ENCODE peak calls at places on chromosomes 13 and 19, in four cellular contexts. One of them, this sample, is unnamed. For H3K4me1, the result is how much of the 10 kb centered on the place peaks cover.

GRCh38 chr13:31998131-31998530 is 33.4 kb upstream of the FRY start:
- DNase-seq in aorta: no peak
- DNase-seq in PC-9: peak
- DNase-seq in CD8-positive, alpha-beta memory T cell: no peak
- DNase-seq in this sample: no peak

GRCh38 chr13:48068036-48068435 is 26.9 kb downstream of the MED4 start:
- DNase-seq in CD8-positive, alpha-beta memory T cell: no peak
- DNase-seq in PC-9: no peak
- DNase-seq in aorta: no peak
- DNase-seq in this sample: no peak

GRCh38 chr19:43784981-43785808 is 4.4 kb upstream of the KCNN4 start:
- DNase-seq in aorta: peak
- DNase-seq in CD8-positive, alpha-beta memory T cell: peak
- DNase-seq in PC-9: peak
- DNase-seq in this sample: no peak

GRCh38 chr13:49256841-49257240 is 9.1 kb downstream of the CDADC1 start:
- DNase-seq in aorta: no peak
- DNase-seq in CD8-positive, alpha-beta memory T cell: no peak
- DNase-seq in PC-9: no peak
- DNase-seq in this sample: no peak

GRCh38 chr13:44436589-44437337 is 63.1 kb downstream of the SERP2 start:
- DNase-seq in PC-9: peak
- DNase-seq in CD8-positive, alpha-beta memory T cell: peak
- DNase-seq in aorta: peak
- DNase-seq in this sample: peak

GRCh38 chr19:18290250-18291018 is 9.0 kb upstream of the JUND start:
- DNase-seq in aorta: peak
- DNase-seq in CD8-positive, alpha-beta memory T cell: peak
- DNase-seq in PC-9: no peak
- DNase-seq in this sample: no peak

GRCh38 chr13:27619093-27619705 is 1.1 kb downstream of the LNX2 start:
- DNase-seq in CD8-positive, alpha-beta memory T cell: no peak
- DNase-seq in aorta: no peak
- DNase-seq in PC-9: no peak
- DNase-seq in this sample: no peak

GRCh38 chr19:45976180-45976579 is 2.5 kb upstream of the NOVA2 start:
- DNase-seq in aorta: no peak
- DNase-seq in PC-9: no peak
- DNase-seq in CD8-positive, alpha-beta memory T cell: no peak
- DNase-seq in this sample: no peak

GRCh38 chr13:107252021-107252420 is 684.1 kb upstream of the ARGLU1 start:
- DNase-seq in CD8-positive, alpha-beta memory T cell: no peak
- DNase-seq in PC-9: no peak
- DNase-seq in aorta: no peak
- DNase-seq in this sample: no peak

GRCh38 chr13:97659602-97660001 is 225.6 kb downstream of the RAP2A start:
- DNase-seq in PC-9: no peak
- DNase-seq in CD8-positive, alpha-beta memory T cell: no peak
- DNase-seq in aorta: no peak
- DNase-seq in this sample: no peak

GRCh38 chr19:1360818-1361461 is 22.8 kb upstream of the NDUFS7 start:
- DNase-seq in PC-9: no peak
- DNase-seq in aorta: peak
- DNase-seq in CD8-positive, alpha-beta memory T cell: no peak
- DNase-seq in this sample: no peak

GRCh38 chr19:11263726-11264125 is 1.4 kb upstream of the DOCK6 start:
- DNase-seq in PC-9: no peak
- DNase-seq in aorta: no peak
- DNase-seq in CD8-positive, alpha-beta memory T cell: no peak
- DNase-seq in this sample: no peak

GRCh38 chr13:69565334-69565733 is 542.3 kb upstream of the ATXN8OS start:
- DNase-seq in CD8-positive, alpha-beta memory T cell: no peak
- DNase-seq in aorta: no peak
- DNase-seq in PC-9: peak
- DNase-seq in this sample: no peak

GRCh38 chr13:40345149-40345514 is 321.3 kb downstream of the FOXO1 start:
- DNase-seq in PC-9: no peak
- DNase-seq in aorta: no peak
- DNase-seq in CD8-positive, alpha-beta memory T cell: no peak
- DNase-seq in this sample: no peak

GRCh38 chr13:101416181-101417042 is at the start of gene NALCN:
- DNase-seq in PC-9: peak
- DNase-seq in aorta: peak
- DNase-seq in CD8-positive, alpha-beta memory T cell: no peak
- DNase-seq in this sample: no peak

GRCh38 chr13:52599853-52600603 is 42.2 kb upstream of the HNRNPA1L2 start:
- DNase-seq in CD8-positive, alpha-beta memory T cell: no peak
- DNase-seq in PC-9: no peak
- DNase-seq in aorta: peak
- DNase-seq in this sample: no peak

GRCh38 chr13:30255696-30256095 is 51.7 kb downstream of the KATNAL1 start:
- DNase-seq in aorta: no peak
- DNase-seq in CD8-positive, alpha-beta memory T cell: no peak
- DNase-seq in PC-9: no peak
- DNase-seq in this sample: no peak

GRCh38 chr19:38210458-38210987 is 13.5 kb downstream of the DPF1 start:
- DNase-seq in CD8-positive, alpha-beta memory T cell: no peak
- DNase-seq in aorta: peak
- DNase-seq in PC-9: no peak
- DNase-seq in this sample: no peak

GRCh38 chr13:93857126-93857525 is 622.4 kb downstream of the DCT start:
- DNase-seq in aorta: no peak
- DNase-seq in PC-9: no peak
- DNase-seq in CD8-positive, alpha-beta memory T cell: no peak
- DNase-seq in this sample: no peak

GRCh38 chr13:112764028-112764427 is 74.2 kb downstream of the ATP11A start:
- DNase-seq in PC-9: no peak
- DNase-seq in CD8-positive, alpha-beta memory T cell: no peak
- DNase-seq in aorta: no peak
- DNase-seq in this sample: no peak

GRCh38 chr19:41328157-41328817 is 18.3 kb downstream of the CCDC97 start:
- DNase-seq in PC-9: no peak
- DNase-seq in CD8-positive, alpha-beta memory T cell: no peak
- DNase-seq in aorta: no peak
- DNase-seq in this sample: no peak

GRCh38 chr19:41325640-41325946 is 15.6 kb downstream of the CCDC97 start:
- DNase-seq in aorta: no peak
- DNase-seq in PC-9: no peak
- DNase-seq in CD8-positive, alpha-beta memory T cell: no peak
- DNase-seq in this sample: no peak

GRCh38 chr19:41327499-41328156 is 17.7 kb downstream of the CCDC97 start:
- DNase-seq in PC-9: peak
- DNase-seq in aorta: peak
- DNase-seq in CD8-positive, alpha-beta memory T cell: peak
- DNase-seq in this sample: peak

GRCh38 chr19:41325947-41326706 is 16.2 kb downstream of the CCDC97 start:
- DNase-seq in CD8-positive, alpha-beta memory T cell: no peak
- DNase-seq in PC-9: no peak
- DNase-seq in aorta: no peak
- DNase-seq in this sample: no peak

GRCh38 chr19:41327076-41327475 is 17.1 kb downstream of the CCDC97 start:
- DNase-seq in CD8-positive, alpha-beta memory T cell: peak
- DNase-seq in PC-9: no peak
- DNase-seq in aorta: no peak
- DNase-seq in this sample: no peak
- H3K4me1 ChIP-seq in CD8-positive, alpha-beta memory T cell: half or more
- H3K4me1 ChIP-seq in PC-9: under half
- H3K4me1 ChIP-seq in aorta: under half
- H3K4me1 ChIP-seq in this sample: half or more

DNA sequence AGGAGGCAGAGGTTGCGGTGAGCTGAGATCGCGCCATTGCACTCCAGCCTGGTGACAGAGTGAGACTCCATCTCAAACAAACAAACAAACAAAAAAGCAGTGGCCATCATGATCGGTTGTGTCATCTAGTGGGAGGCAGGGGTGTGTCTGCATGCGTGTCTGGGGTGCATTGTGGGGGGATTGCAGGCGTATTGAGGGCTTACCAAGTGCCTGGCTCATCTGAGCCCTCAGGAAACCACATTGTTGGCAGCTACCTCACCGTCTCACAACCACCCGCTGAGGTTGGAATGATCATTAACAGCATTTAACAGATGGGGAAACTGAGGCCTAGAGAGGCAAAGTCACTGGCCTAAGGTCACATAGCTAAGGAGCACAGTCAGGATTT is 30.5 kb downstream of the NFIC start:
- DNase-seq in PC-9: no peak
- DNase-seq in aorta: no peak
- DNase-seq in CD8-positive, alpha-beta memory T cell: no peak
- DNase-seq in this sample: no peak
- H3K4me1 ChIP-seq in PC-9: under half
- H3K4me1 ChIP-seq in aorta: under half
- H3K4me1 ChIP-seq in CD8-positive, alpha-beta memory T cell: under half
- H3K4me1 ChIP-seq in this sample: half or more

GRCh38 chr19:35872180-35872579 is 3.8 kb downstream of the APLP1 start:
- DNase-seq in PC-9: no peak
- DNase-seq in CD8-positive, alpha-beta memory T cell: no peak
- DNase-seq in aorta: no peak
- DNase-seq in this sample: no peak
- H3K4me1 ChIP-seq in PC-9: under half
- H3K4me1 ChIP-seq in CD8-positive, alpha-beta memory T cell: under half
- H3K4me1 ChIP-seq in aorta: under half
- H3K4me1 ChIP-seq in this sample: under half

DNA sequence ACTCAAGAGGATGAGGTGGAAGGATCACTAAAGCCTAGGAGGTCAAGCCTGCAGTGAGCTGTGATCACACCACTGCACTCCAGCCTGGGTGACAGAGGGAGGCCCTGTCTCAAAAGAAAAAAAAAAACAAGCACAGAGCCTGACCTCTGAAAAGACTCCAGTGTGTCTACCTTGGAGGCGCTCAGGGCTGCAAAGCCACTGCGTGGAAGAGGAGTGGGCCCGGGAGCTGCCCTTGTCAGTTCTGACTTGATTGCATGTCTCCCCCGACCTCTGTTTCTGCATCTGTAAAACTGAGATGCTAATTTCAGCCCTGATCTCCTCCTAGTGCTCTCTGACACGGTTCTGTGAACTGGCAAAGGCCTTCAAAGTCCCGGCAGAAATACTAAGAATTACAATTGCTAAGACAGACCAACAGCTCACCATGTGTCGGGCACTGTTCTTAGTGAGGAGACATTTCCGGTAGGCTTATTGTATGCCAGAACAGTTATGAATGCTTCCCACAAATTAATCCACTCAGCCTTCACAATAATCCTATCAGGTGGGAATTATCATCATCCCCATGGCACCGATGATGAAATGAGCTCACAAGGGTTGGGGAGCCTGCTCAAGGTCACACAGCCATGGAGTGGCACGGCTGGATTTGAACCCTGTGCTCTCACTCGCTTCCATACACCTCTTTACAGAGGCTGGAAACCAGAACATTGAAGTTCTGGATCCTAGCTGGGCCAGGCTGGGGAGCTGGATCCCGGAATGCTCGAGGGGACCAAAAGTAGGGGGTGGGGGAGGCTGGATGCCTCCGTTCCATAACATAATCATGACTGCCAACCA is 3.5 kb downstream of the AKT2 start:
- DNase-seq in CD8-positive, alpha-beta memory T cell: no peak
- DNase-seq in aorta: no peak
- DNase-seq in PC-9: no peak
- DNase-seq in this sample: no peak
- H3K4me1 ChIP-seq in CD8-positive, alpha-beta memory T cell: half or more
- H3K4me1 ChIP-seq in aorta: under half
- H3K4me1 ChIP-seq in PC-9: under half
- H3K4me1 ChIP-seq in this sample: half or more

DNA sequence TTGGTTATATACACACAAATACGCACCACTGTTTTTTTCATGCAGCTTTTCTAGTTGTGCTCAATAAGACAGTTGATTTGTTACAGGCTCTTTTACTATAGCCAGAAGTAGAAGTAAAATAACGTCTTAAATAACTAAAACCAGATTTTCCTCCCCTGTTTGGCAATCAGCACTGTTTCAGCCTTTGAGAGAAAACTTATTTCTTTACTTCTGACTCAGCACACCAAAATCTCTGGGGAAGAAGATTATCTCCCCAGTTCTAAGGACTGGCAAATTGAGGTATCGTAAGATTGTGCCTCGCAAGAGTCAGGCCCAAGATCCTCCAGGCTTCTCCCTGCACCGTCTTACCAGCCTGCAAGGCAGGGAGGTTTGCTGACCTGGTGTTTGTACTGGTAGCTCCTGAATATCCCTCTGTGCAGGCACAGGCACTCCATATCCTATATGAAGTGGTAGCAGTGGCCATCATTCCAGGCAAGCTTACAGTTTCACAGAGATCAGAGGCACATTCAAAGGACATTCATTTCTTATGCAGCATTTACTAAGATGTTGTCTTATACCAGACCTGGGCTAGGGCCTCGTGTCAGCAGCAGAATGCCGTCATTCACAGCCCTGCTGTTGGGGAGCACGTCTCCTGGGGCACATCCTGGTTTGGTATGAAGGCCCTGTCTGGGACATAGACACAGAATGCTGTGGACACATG is 268.2 kb downstream of the ZNF536 start:
- DNase-seq in CD8-positive, alpha-beta memory T cell: no peak
- DNase-seq in PC-9: no peak
- DNase-seq in aorta: no peak
- DNase-seq in this sample: no peak
- H3K4me1 ChIP-seq in CD8-positive, alpha-beta memory T cell: under half
- H3K4me1 ChIP-seq in PC-9: under half
- H3K4me1 ChIP-seq in aorta: under half
- H3K4me1 ChIP-seq in this sample: under half

GRCh38 chr13:43058836-43059235 is 35.5 kb downstream of the DNAJC15 start:
- DNase-seq in aorta: no peak
- DNase-seq in CD8-positive, alpha-beta memory T cell: no peak
- DNase-seq in PC-9: no peak
- DNase-seq in this sample: no peak
- H3K4me1 ChIP-seq in aorta: under half
- H3K4me1 ChIP-seq in CD8-positive, alpha-beta memory T cell: under half
- H3K4me1 ChIP-seq in PC-9: half or more
- H3K4me1 ChIP-seq in this sample: under half

DNA sequence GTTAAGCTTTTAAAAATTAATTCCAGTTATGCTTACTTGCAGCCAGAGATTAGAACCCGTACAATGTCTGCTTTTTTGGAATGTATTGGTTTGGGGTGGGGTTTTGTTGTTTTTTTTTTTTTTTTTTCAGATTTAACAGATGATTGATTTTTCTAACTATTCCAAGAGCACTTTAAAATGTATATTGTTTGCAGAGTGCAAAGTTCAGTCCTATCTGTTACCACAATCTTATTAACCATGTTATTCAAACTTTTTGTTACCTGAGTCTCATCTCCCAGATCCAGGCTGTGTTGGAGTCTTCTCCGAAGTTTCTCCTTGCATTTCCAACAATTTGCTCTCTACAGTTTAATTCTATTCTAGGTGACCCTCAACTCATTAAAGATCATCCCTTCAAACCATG is 91.3 kb downstream of the INSR start:
- DNase-seq in aorta: no peak
- DNase-seq in PC-9: no peak
- DNase-seq in CD8-positive, alpha-beta memory T cell: no peak
- DNase-seq in this sample: no peak
- H3K4me1 ChIP-seq in aorta: under half
- H3K4me1 ChIP-seq in PC-9: under half
- H3K4me1 ChIP-seq in CD8-positive, alpha-beta memory T cell: under half
- H3K4me1 ChIP-seq in this sample: under half

This sample was measured in esophagus squamous epithelium.